ENCODE peak calls at places on chromosome 18, in ten cellular contexts. O, Q, H, X, T, P, D, J, U and K are unnamed samples.

GRCh38 chr18:3998698-3999333 is 456.3 kb downstream of the DLGAP1 start:
- DNase-seq in O (peak; percentile 39), Q (peak; percentile 34), H (peak; percentile 17), X (no peak), T (no peak), P (peak; percentile 51), D (no peak), J (peak; percentile 49), U (peak; percentile 56), K (peak; percentile 60)

GRCh38 chr18:42484648-42485047 is 529.6 kb downstream of the PIK3C3 start:
- DNase-seq in O (no peak), Q (no peak), H (no peak), X (no peak), T (no peak), P (no peak), D (no peak), J (no peak), U (no peak), K (no peak)

GRCh38 chr18:10291568-10291981 is 162.9 kb upstream of the APCDD1 start:
- DNase-seq in O (no peak), Q (no peak), H (no peak), X (no peak), T (no peak), P (no peak), D (no peak), J (no peak), U (peak; percentile 33), K (peak; percentile 94)

GRCh38 chr18:58385472-58385871 is 243.4 kb downstream of the ALPK2 start:
- DNase-seq in O (no peak), Q (no peak), H (no peak), X (no peak), T (no peak), P (no peak), D (no peak), J (no peak), U (no peak), K (no peak)

GRCh38 chr18:47204908-47205522 is 28.9 kb upstream of the IER3IP1 start:
- DNase-seq in O (peak; percentile 69), Q (no peak), H (peak; percentile 6), X (peak; percentile 23), T (peak; percentile 37), P (peak; percentile 2), D (no peak), J (peak; percentile 22), U (peak; percentile 37), K (peak; percentile 6)

GRCh38 chr18:79418236-79418635 is 22.5 kb downstream of the NFATC1 start:
- DNase-seq in O (no peak), Q (no peak), H (no peak), X (no peak), T (no peak), P (no peak), D (no peak), J (no peak), U (no peak), K (no peak)

GRCh38 chr18:4106407-4107033 is 348.6 kb downstream of the DLGAP1 start:
- DNase-seq in O (peak; percentile 78), Q (peak; percentile 31), H (peak; percentile 17), X (peak; percentile 61), T (peak; percentile 64), P (peak; percentile 12), D (peak; percentile 64), J (peak; percentile 54), U (peak; percentile 52), K (no peak)

GRCh38 chr18:49668583-49669290 is 106.9 kb downstream of the LIPG start:
- DNase-seq in O (no peak), Q (peak; percentile 66), H (no peak), X (no peak), T (no peak), P (no peak), D (no peak), J (no peak), U (no peak), K (peak; percentile 33)

GRCh38 chr18:56889621-56890020 is 238.5 kb downstream of the WDR7 start:
- DNase-seq in O (no peak), Q (peak; percentile 55), H (no peak), X (no peak), T (no peak), P (no peak), D (no peak), J (peak; percentile 2), U (no peak), K (no peak)

GRCh38 chr18:79583426-79583825 is 96.2 kb upstream of the CTDP1 start:
- DNase-seq in O (no peak), Q (no peak), H (no peak), X (no peak), T (no peak), P (no peak), D (peak; percentile 17), J (no peak), U (no peak), K (no peak)

GRCh38 chr18:6207119-6207518 is 207.6 kb downstream of the L3MBTL4 start:
- DNase-seq in O (no peak), Q (no peak), H (no peak), X (no peak), T (no peak), P (no peak), D (no peak), J (no peak), U (no peak), K (no peak)

GRCh38 chr18:26440644-26441043 is 107.7 kb downstream of the KCTD1 start:
- DNase-seq in O (no peak), Q (no peak), H (no peak), X (no peak), T (no peak), P (no peak), D (no peak), J (no peak), U (no peak), K (no peak)

GRCh38 chr18:47150824-47151366 is 595 bp upstream of the HDHD2 start:
- DNase-seq in O (peak; percentile 52), Q (no peak), H (no peak), X (peak; percentile 7), T (peak; percentile 7), P (no peak), D (no peak), J (peak; percentile 19), U (no peak), K (peak; percentile 21)

GRCh38 chr18:57447154-57447621 is 12.0 kb downstream of the ONECUT2 start:
- DNase-seq in O (no peak), Q (peak; percentile 8), H (no peak), X (no peak), T (no peak), P (peak; percentile 72), D (no peak), J (no peak), U (peak; percentile 31), K (peak; percentile 20)

GRCh38 chr18:79910563-79910962 is 40.9 kb downstream of the SLC66A2 start:
- DNase-seq in O (no peak), Q (no peak), H (no peak), X (no peak), T (no peak), P (no peak), D (no peak), J (no peak), U (no peak), K (no peak)

GRCh38 chr18:62425465-62426190 is 97.2 kb upstream of the ZCCHC2 start:
- DNase-seq in O (peak; percentile 93), Q (peak; percentile 90), H (peak; percentile 38), X (peak; percentile 43), T (peak; percentile 54), P (peak; percentile 94), D (peak; percentile 75), J (peak; percentile 85), U (peak; percentile 95), K (peak; percentile 98)

GRCh38 chr18:30971338-30971956 is 71.1 kb downstream of the DSC3 start:
- DNase-seq in O (peak; percentile 64), Q (no peak), H (no peak), X (no peak), T (no peak), P (peak; percentile 18), D (no peak), J (peak; percentile 26), U (peak; percentile 13), K (peak; percentile 16)

GRCh38 chr18:61731169-61731568 is 161.6 kb downstream of the RNF152 start:
- DNase-seq in O (no peak), Q (no peak), H (no peak), X (no peak), T (no peak), P (no peak), D (no peak), J (no peak), U (no peak), K (peak; percentile 30)

GRCh38 chr18:3060667-3061580 is 48.0 kb upstream of the LPIN2 start:
- DNase-seq in O (no peak), Q (no peak), H (peak; percentile 80), X (peak; percentile 68), T (peak; percentile 62), P (no peak), D (no peak), J (no peak), U (no peak), K (no peak)

GRCh38 chr18:35073186-35074105 is 32.2 kb downstream of the MAPRE2 start:
- DNase-seq in O (no peak), Q (peak; percentile 49), H (no peak), X (no peak), T (no peak), P (no peak), D (no peak), J (no peak), U (peak; percentile 53), K (peak; percentile 20)

GRCh38 chr18:61908661-61909060 is 15.9 kb upstream of the RNF152 start:
- DNase-seq in O (no peak), Q (no peak), H (no peak), X (no peak), T (no peak), P (no peak), D (no peak), J (no peak), U (no peak), K (no peak)

GRCh38 chr18:12324991-12325725 is 17.1 kb downstream of the TUBB6 start:
- DNase-seq in O (no peak), Q (no peak), H (no peak), X (no peak), T (no peak), P (no peak), D (no peak), J (no peak), U (no peak), K (no peak)

GRCh38 chr18:23259701-23260661 is 124.7 kb downstream of the CABLES1 start:
- DNase-seq in O (peak; percentile 90), Q (peak; percentile 80), H (peak; percentile 20), X (no peak), T (peak; percentile 40), P (peak; percentile 8), D (peak; percentile 93), J (peak; percentile 96), U (peak; percentile 86), K (peak; percentile 69)

GRCh38 chr18:68623342-68623741 is 91.6 kb downstream of the TMX3 start:
- DNase-seq in O (peak; percentile 77), Q (peak; percentile 37), H (peak; percentile 26), X (peak; percentile 7), T (peak; percentile 19), P (peak; percentile 51), D (peak; percentile 47), J (peak; percentile 40), U (peak; percentile 76), K (peak; percentile 73)

GRCh38 chr18:55982992-55983391 is 395.0 kb upstream of the TCF4 start:
- DNase-seq in O (no peak), Q (peak; percentile 40), H (no peak), X (no peak), T (no peak), P (no peak), D (no peak), J (peak; percentile 6), U (peak; percentile 55), K (peak; percentile 18)

GRCh38 chr18:59051470-59052165 is 88.1 kb upstream of the SEC11C start:
- DNase-seq in O (no peak), Q (no peak), H (no peak), X (no peak), T (no peak), P (no peak), D (peak; percentile 78), J (no peak), U (no peak), K (peak; percentile 7)

GRCh38 chr18:13139885-13140450 is 78.6 kb upstream of the LDLRAD4 start:
- DNase-seq in O (peak; percentile 14), Q (no peak), H (peak; percentile 78), X (no peak), T (no peak), P (no peak), D (no peak), J (no peak), U (no peak), K (no peak)

GRCh38 chr18:8766576-8767253 is 61.4 kb downstream of the MTCL1 start:
- DNase-seq in O (peak; percentile 84), Q (no peak), H (no peak), X (no peak), T (no peak), P (no peak), D (no peak), J (no peak), U (no peak), K (no peak)